ENCODE peak calls at places on chromosomes 6 and 20, in five cellular contexts. One of them, this sample, is unnamed.
A peak's percentile ranks its signal among the peaks of the same experiment; 100 is the strongest.

GRCh38 chr20:59146801-59147118 is 16.9 kb upstream of the ZNF831 start:
- DNase-seq in H9: no peak
- DNase-seq in trophoblast cell: no peak
- DNase-seq in mesenchymal stem cell: no peak
- DNase-seq in H1: no peak
- DNase-seq in this sample: no peak

GRCh38 chr6:70310063-70310694 is 7.3 kb upstream of the COL9A1 start:
- DNase-seq in H1: no peak
- DNase-seq in mesenchymal stem cell: peak; percentile 42
- DNase-seq in trophoblast cell: no peak
- DNase-seq in H9: no peak
- DNase-seq in this sample: peak; percentile 31

GRCh38 chr6:38169221-38169674 is 349.7 kb downstream of the ZFAND3 start:
- DNase-seq in H9: peak; percentile 62
- DNase-seq in mesenchymal stem cell: no peak
- DNase-seq in H1: no peak
- DNase-seq in trophoblast cell: no peak
- DNase-seq in this sample: no peak

GRCh38 chr6:170367241-170367640 is 60.7 kb downstream of the FAM120B start:
- DNase-seq in H9: no peak
- DNase-seq in mesenchymal stem cell: no peak
- DNase-seq in H1: no peak
- DNase-seq in trophoblast cell: no peak
- DNase-seq in this sample: no peak

GRCh38 chr6:31121131-31121790 is 1.0 kb upstream of the CDSN start:
- DNase-seq in trophoblast cell: peak; percentile 11
- DNase-seq in H9: no peak
- DNase-seq in H1: no peak
- DNase-seq in mesenchymal stem cell: no peak
- DNase-seq in this sample: no peak

GRCh38 chr6:137102851-137103492 is 58.2 kb upstream of the IL20RA start:
- DNase-seq in mesenchymal stem cell: no peak
- DNase-seq in trophoblast cell: no peak
- DNase-seq in H9: no peak
- DNase-seq in H1: no peak
- DNase-seq in this sample: no peak

GRCh38 chr20:38875170-38875993 is 50.8 kb upstream of the FAM83D start:
- DNase-seq in H1: no peak
- DNase-seq in mesenchymal stem cell: no peak
- DNase-seq in H9: no peak
- DNase-seq in trophoblast cell: no peak
- DNase-seq in this sample: no peak

GRCh38 chr6:85116475-85116874 is 333.4 kb upstream of the NT5E start:
- DNase-seq in H9: no peak
- DNase-seq in mesenchymal stem cell: no peak
- DNase-seq in H1: no peak
- DNase-seq in trophoblast cell: no peak
- DNase-seq in this sample: no peak

GRCh38 chr6:2630362-2630761 is 120.4 kb downstream of the MYLK4 start:
- DNase-seq in mesenchymal stem cell: peak; percentile 94
- DNase-seq in H1: no peak
- DNase-seq in H9: no peak
- DNase-seq in trophoblast cell: peak; percentile 24
- DNase-seq in this sample: no peak

GRCh38 chr6:34106900-34107299 is 39.0 kb downstream of the GRM4 start:
- DNase-seq in H9: no peak
- DNase-seq in mesenchymal stem cell: no peak
- DNase-seq in H1: no peak
- DNase-seq in trophoblast cell: no peak
- DNase-seq in this sample: no peak

GRCh38 chr6:4956625-4957024 is 47.2 kb downstream of the RPP40 start:
- DNase-seq in trophoblast cell: no peak
- DNase-seq in mesenchymal stem cell: no peak
- DNase-seq in H9: no peak
- DNase-seq in H1: no peak
- DNase-seq in this sample: no peak

GRCh38 chr6:87827291-87827690 is 125.3 kb upstream of the AKIRIN2 start:
- DNase-seq in mesenchymal stem cell: no peak
- DNase-seq in H9: no peak
- DNase-seq in H1: no peak
- DNase-seq in trophoblast cell: no peak
- DNase-seq in this sample: no peak

GRCh38 chr6:139062921-139063320 is 34.4 kb downstream of the ABRACL start:
- DNase-seq in H1: no peak
- DNase-seq in mesenchymal stem cell: no peak
- DNase-seq in H9: no peak
- DNase-seq in trophoblast cell: no peak
- DNase-seq in this sample: no peak

GRCh38 chr6:100879317-100879716 is 1.8 kb downstream of the ASCC3 start:
- DNase-seq in mesenchymal stem cell: no peak
- DNase-seq in trophoblast cell: no peak
- DNase-seq in H1: no peak
- DNase-seq in H9: peak; percentile 55
- DNase-seq in this sample: no peak

GRCh38 chr20:62622877-62623487 is 19.3 kb upstream of the SLCO4A1 start:
- DNase-seq in trophoblast cell: no peak
- DNase-seq in H9: no peak
- DNase-seq in mesenchymal stem cell: no peak
- DNase-seq in H1: no peak
- DNase-seq in this sample: no peak

GRCh38 chr20:23668477-23668951 is 20.3 kb downstream of the CST4 start:
- DNase-seq in H1: peak; percentile 88
- DNase-seq in trophoblast cell: peak; percentile 57
- DNase-seq in H9: peak; percentile 76
- DNase-seq in mesenchymal stem cell: peak; percentile 72
- DNase-seq in this sample: peak; percentile 67

GRCh38 chr20:1894471-1894950 is 696 bp upstream of the SIRPA start:
- DNase-seq in mesenchymal stem cell: peak; percentile 79
- DNase-seq in H1: no peak
- DNase-seq in trophoblast cell: peak; percentile 52
- DNase-seq in H9: peak; percentile 55
- DNase-seq in this sample: peak; percentile 57

GRCh38 chr20:34472246-34472925 is 43.8 kb upstream of the DYNLRB1 start:
- DNase-seq in H9: no peak
- DNase-seq in mesenchymal stem cell: peak; percentile 68
- DNase-seq in H1: no peak
- DNase-seq in trophoblast cell: no peak
- DNase-seq in this sample: no peak

GRCh38 chr6:81766482-81767069 is 14.1 kb upstream of the TENT5A start:
- DNase-seq in mesenchymal stem cell: peak; percentile 95
- DNase-seq in H1: no peak
- DNase-seq in trophoblast cell: no peak
- DNase-seq in H9: no peak
- DNase-seq in this sample: no peak

GRCh38 chr6:47446974-47447373 is 30.6 kb upstream of the CD2AP start:
- DNase-seq in trophoblast cell: no peak
- DNase-seq in mesenchymal stem cell: no peak
- DNase-seq in H9: no peak
- DNase-seq in H1: no peak
- DNase-seq in this sample: no peak

GRCh38 chr20:19893356-19893755 is 123.8 kb upstream of the NAA20 start:
- DNase-seq in H9: no peak
- DNase-seq in H1: no peak
- DNase-seq in mesenchymal stem cell: peak; percentile 38
- DNase-seq in trophoblast cell: no peak
- DNase-seq in this sample: no peak

GRCh38 chr6:137148291-137149076 is 25.0 kb downstream of the IL22RA2 start:
- DNase-seq in H1: no peak
- DNase-seq in trophoblast cell: peak; percentile 82
- DNase-seq in H9: no peak
- DNase-seq in mesenchymal stem cell: peak; percentile 57
- DNase-seq in this sample: no peak

GRCh38 chr20:56348746-56349145 is 10.0 kb upstream of the FAM210B start:
- DNase-seq in H9: no peak
- DNase-seq in mesenchymal stem cell: no peak
- DNase-seq in H1: no peak
- DNase-seq in trophoblast cell: no peak
- DNase-seq in this sample: no peak

GRCh38 chr6:11921017-11921438 is 91.1 kb upstream of the HIVEP1 start:
- DNase-seq in H9: peak; percentile 48
- DNase-seq in H1: no peak
- DNase-seq in trophoblast cell: peak; percentile 67
- DNase-seq in mesenchymal stem cell: peak; percentile 96
- DNase-seq in this sample: no peak

GRCh38 chr6:165922309-165922794 is 245.3 kb downstream of the TBXT start:
- DNase-seq in H1: no peak
- DNase-seq in trophoblast cell: no peak
- DNase-seq in mesenchymal stem cell: no peak
- DNase-seq in H9: no peak
- DNase-seq in this sample: no peak

GRCh38 chr6:15351631-15352030 is 105.8 kb downstream of the JARID2 start:
- DNase-seq in mesenchymal stem cell: peak; percentile 52
- DNase-seq in trophoblast cell: no peak
- DNase-seq in H9: no peak
- DNase-seq in H1: no peak
- DNase-seq in this sample: no peak

GRCh38 chr6:5995705-5996686 is 10.7 kb downstream of the NRN1 start:
- DNase-seq in mesenchymal stem cell: no peak
- DNase-seq in H1: peak; percentile 85
- DNase-seq in H9: peak; percentile 94
- DNase-seq in trophoblast cell: peak; percentile 49
- DNase-seq in this sample: no peak

GRCh38 chr20:62031462-62032092 is 34.1 kb downstream of the TAF4 start:
- DNase-seq in mesenchymal stem cell: no peak
- DNase-seq in H1: no peak
- DNase-seq in H9: no peak
- DNase-seq in trophoblast cell: no peak
- DNase-seq in this sample: no peak

GRCh38 chr6:91812596-91813274 is 1225.9 kb upstream of the MAP3K7 start:
- DNase-seq in trophoblast cell: no peak
- DNase-seq in H1: no peak
- DNase-seq in mesenchymal stem cell: peak; percentile 20
- DNase-seq in H9: no peak
- DNase-seq in this sample: no peak

GRCh38 chr6:163415620-163416379 is 1.3 kb downstream of the QKI start:
- DNase-seq in trophoblast cell: peak; percentile 55
- DNase-seq in H9: no peak
- DNase-seq in mesenchymal stem cell: peak; percentile 75
- DNase-seq in H1: no peak
- DNase-seq in this sample: no peak

GRCh38 chr6:104949206-104949605 is 7.7 kb upstream of the LIN28B start:
- DNase-seq in H9: no peak
- DNase-seq in mesenchymal stem cell: no peak
- DNase-seq in trophoblast cell: no peak
- DNase-seq in H1: no peak
- DNase-seq in this sample: no peak

GRCh38 chr6:99745651-99746050 is 139.0 kb downstream of the PRDM13 start:
- DNase-seq in trophoblast cell: no peak
- DNase-seq in mesenchymal stem cell: no peak
- DNase-seq in H1: no peak
- DNase-seq in H9: no peak
- DNase-seq in this sample: no peak

GRCh38 chr6:99741092-99741491 is 134.5 kb downstream of the PRDM13 start:
- DNase-seq in mesenchymal stem cell: no peak
- DNase-seq in H1: no peak
- DNase-seq in H9: no peak
- DNase-seq in trophoblast cell: no peak
- DNase-seq in this sample: no peak

GRCh38 chr6:99746261-99746895 is 139.7 kb downstream of the PRDM13 start:
- DNase-seq in H1: peak; percentile 66
- DNase-seq in mesenchymal stem cell: peak; percentile 71
- DNase-seq in H9: peak; percentile 51
- DNase-seq in trophoblast cell: peak; percentile 70
- DNase-seq in this sample: peak; percentile 66

GRCh38 chr6:99739526-99739925 is 132.9 kb downstream of the PRDM13 start:
- DNase-seq in trophoblast cell: no peak
- DNase-seq in mesenchymal stem cell: no peak
- DNase-seq in H1: no peak
- DNase-seq in H9: no peak
- DNase-seq in this sample: no peak

DNA sequence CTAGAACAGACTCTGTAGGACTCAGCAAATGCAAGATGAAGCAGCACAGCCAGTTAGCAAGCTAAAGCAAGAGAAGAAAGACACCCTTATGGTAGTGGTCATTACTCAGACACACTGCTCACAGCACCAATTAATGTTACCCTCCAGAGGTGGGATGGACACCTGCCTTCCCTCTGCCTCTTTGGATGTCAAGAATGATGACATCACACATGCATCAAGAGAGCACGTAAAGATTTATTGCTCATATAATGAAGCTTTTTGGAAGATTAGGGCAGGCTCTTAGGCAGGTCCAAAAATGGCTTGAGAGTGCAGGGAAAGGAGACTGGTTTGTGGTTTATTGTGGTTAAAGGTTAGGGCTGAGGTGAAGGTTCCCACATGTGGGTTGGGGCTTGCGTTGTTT is 137.0 kb downstream of the PRDM13 start:
- DNase-seq in mesenchymal stem cell: no peak
- DNase-seq in H9: no peak
- DNase-seq in H1: no peak
- DNase-seq in trophoblast cell: no peak
- DNase-seq in this sample: no peak
- H2BK12ac ChIP-seq in mesenchymal stem cell: no peak overlapping the region
- H2BK12ac ChIP-seq in H9: no peak overlapping the region
- H2BK12ac ChIP-seq in H1: no peak overlapping the region
- H2BK12ac ChIP-seq in trophoblast cell: no peak overlapping the region
- H2BK12ac ChIP-seq in this sample: no peak overlapping the region

GRCh38 chr20:31693402-31693801 is 29.3 kb downstream of the BCL2L1 start:
- DNase-seq in H9: no peak
- DNase-seq in mesenchymal stem cell: no peak
- DNase-seq in trophoblast cell: no peak
- DNase-seq in H1: no peak
- DNase-seq in this sample: no peak
- H3K27ac ChIP-seq in H9: no peak overlapping the region
- H3K27ac ChIP-seq in mesenchymal stem cell: peak overlapping the region; percentile 80
- H3K27ac ChIP-seq in trophoblast cell: no peak overlapping the region
- H3K27ac ChIP-seq in H1: no peak overlapping the region
- H3K27ac ChIP-seq in this sample: no peak overlapping the region

GRCh38 chr6:149332602-149333311 is 15.2 kb downstream of the TAB2 start:
- DNase-seq in H1: no peak
- DNase-seq in mesenchymal stem cell: no peak
- DNase-seq in H9: no peak
- DNase-seq in trophoblast cell: no peak
- DNase-seq in this sample: no peak

GRCh38 chr6:149336529-149336928 is 19.0 kb downstream of the TAB2 start:
- DNase-seq in H1: no peak
- DNase-seq in H9: no peak
- DNase-seq in trophoblast cell: no peak
- DNase-seq in mesenchymal stem cell: no peak
- DNase-seq in this sample: no peak

GRCh38 chr6:149334201-149334600 is 16.7 kb downstream of the TAB2 start:
- DNase-seq in H1: no peak
- DNase-seq in H9: no peak
- DNase-seq in trophoblast cell: no peak
- DNase-seq in mesenchymal stem cell: peak; percentile 39
- DNase-seq in this sample: no peak

GRCh38 chr6:149335924-149336323 is 18.4 kb downstream of the TAB2 start:
- DNase-seq in mesenchymal stem cell: peak; percentile 74
- DNase-seq in trophoblast cell: no peak
- DNase-seq in H1: no peak
- DNase-seq in H9: no peak
- DNase-seq in this sample: no peak

GRCh38 chr6:149334682-149335160 is 17.2 kb downstream of the TAB2 start:
- DNase-seq in H9: no peak
- DNase-seq in trophoblast cell: no peak
- DNase-seq in H1: no peak
- DNase-seq in mesenchymal stem cell: peak; percentile 80
- DNase-seq in this sample: no peak
- H3K4me1 ChIP-seq in H9: peaks cover 2% of the 10 kb centered on the region
- H3K4me1 ChIP-seq in trophoblast cell: peaks cover 9% of the 10 kb centered on the region
- H3K4me1 ChIP-seq in H1: peaks cover 13% of the 10 kb centered on the region
- H3K4me1 ChIP-seq in mesenchymal stem cell: peaks cover 6% of the 10 kb centered on the region
- H3K4me1 ChIP-seq in this sample: peaks cover 9% of the 10 kb centered on the region

GRCh38 chr20:57588596-57588995 is 27.7 kb downstream of the PCK1 start:
- DNase-seq in H9: no peak
- DNase-seq in mesenchymal stem cell: no peak
- DNase-seq in H1: no peak
- DNase-seq in trophoblast cell: no peak
- DNase-seq in this sample: no peak
- H2BK12ac ChIP-seq in H9: no peak overlapping the region
- H2BK12ac ChIP-seq in mesenchymal stem cell: no peak overlapping the region
- H2BK12ac ChIP-seq in H1: no peak overlapping the region
- H2BK12ac ChIP-seq in trophoblast cell: no peak overlapping the region
- H2BK12ac ChIP-seq in this sample: no peak overlapping the region

This sample was measured in neuronal stem cell.